ENCODE peak calls at places on chromosomes 11 and 22, in four cellular contexts. B, T, M and O are unnamed samples.

GRCh38 chr11:128757235-128757711 is 63.4 kb downstream of the FLI1 start:
- DNase-seq in B (peak), T (peak), M (peak), O (peak)

GRCh38 chr22:43796567-43796966 is 15.5 kb downstream of the EFCAB6 start:
- DNase-seq in B (no peak), T (peak), M (no peak), O (no peak)

GRCh38 chr22:45034821-45035220 is 25.0 kb upstream of the PHF21B start:
- DNase-seq in B (no peak), T (no peak), M (no peak), O (no peak)

GRCh38 chr11:23233075-23233474 is 372.8 kb upstream of the CCDC179 start:
- DNase-seq in B (no peak), T (peak), M (no peak), O (no peak)

GRCh38 chr11:120023120-120023519 is 114.8 kb downstream of the TRIM29 start:
- DNase-seq in B (no peak), T (no peak), M (no peak), O (no peak)

GRCh38 chr11:132373405-132374141 is 1003.2 kb downstream of the NTM start:
- DNase-seq in B (no peak), T (no peak), M (no peak), O (no peak)

GRCh38 chr11:128232588-128232987 is 354.8 kb downstream of the ETS1 start:
- DNase-seq in B (no peak), T (no peak), M (no peak), O (no peak)

GRCh38 chr11:61080526-61080925 is 21.8 kb upstream of the CD5 start:
- DNase-seq in B (peak), T (no peak), M (no peak), O (no peak)

GRCh38 chr11:94705419-94705818 is 62.7 kb upstream of the AMOTL1 start:
- DNase-seq in B (no peak), T (no peak), M (no peak), O (no peak)

GRCh38 chr22:19810381-19811141 is 44.1 kb downstream of the GNB1L start:
- DNase-seq in B (no peak), T (peak), M (no peak), O (no peak)

GRCh38 chr11:123707606-123708205 is 33.8 kb downstream of the ZNF202 start:
- DNase-seq in B (peak), T (peak), M (peak), O (no peak)

GRCh38 chr22:35971418-35972119 is 57.1 kb downstream of the RBFOX2 start:
- DNase-seq in B (no peak), T (peak), M (no peak), O (no peak)

GRCh38 chr11:32068134-32068533 is 22.7 kb upstream of the RCN1 start:
- DNase-seq in B (no peak), T (no peak), M (no peak), O (no peak)

GRCh38 chr11:108713076-108713790 is 48.4 kb downstream of the DDX10 start:
- DNase-seq in B (no peak), T (peak), M (no peak), O (no peak)

GRCh38 chr11:69259072-69259471 is 34.9 kb upstream of the MYEOV start:
- DNase-seq in B (no peak), T (no peak), M (no peak), O (no peak)

GRCh38 chr22:45584621-45585436 is 82.1 kb downstream of the FBLN1 start:
- DNase-seq in B (no peak), T (peak), M (no peak), O (no peak)

GRCh38 chr11:124123587-124123986 is 8.3 kb downstream of the VWA5A start:
- DNase-seq in B (no peak), T (no peak), M (no peak), O (no peak)

GRCh38 chr11:44382648-44383240 is 72.8 kb upstream of the ALX4 start:
- DNase-seq in B (no peak), T (no peak), M (no peak), O (no peak)

GRCh38 chr22:30004689-30005088 is 75.6 kb upstream of the HORMAD2 start:
- DNase-seq in B (no peak), T (no peak), M (no peak), O (no peak)

GRCh38 chr22:37483594-37484114 is 2.5 kb downstream of the MFNG start:
- DNase-seq in B (no peak), T (no peak), M (no peak), O (no peak)

GRCh38 chr11:45022294-45023064 is 71.8 kb upstream of the TP53I11 start:
- DNase-seq in B (no peak), T (peak), M (no peak), O (no peak)

GRCh38 chr11:62544521-62545436 is 1.8 kb downstream of the AHNAK start:
- DNase-seq in B (no peak), T (no peak), M (peak), O (no peak)

DNA sequence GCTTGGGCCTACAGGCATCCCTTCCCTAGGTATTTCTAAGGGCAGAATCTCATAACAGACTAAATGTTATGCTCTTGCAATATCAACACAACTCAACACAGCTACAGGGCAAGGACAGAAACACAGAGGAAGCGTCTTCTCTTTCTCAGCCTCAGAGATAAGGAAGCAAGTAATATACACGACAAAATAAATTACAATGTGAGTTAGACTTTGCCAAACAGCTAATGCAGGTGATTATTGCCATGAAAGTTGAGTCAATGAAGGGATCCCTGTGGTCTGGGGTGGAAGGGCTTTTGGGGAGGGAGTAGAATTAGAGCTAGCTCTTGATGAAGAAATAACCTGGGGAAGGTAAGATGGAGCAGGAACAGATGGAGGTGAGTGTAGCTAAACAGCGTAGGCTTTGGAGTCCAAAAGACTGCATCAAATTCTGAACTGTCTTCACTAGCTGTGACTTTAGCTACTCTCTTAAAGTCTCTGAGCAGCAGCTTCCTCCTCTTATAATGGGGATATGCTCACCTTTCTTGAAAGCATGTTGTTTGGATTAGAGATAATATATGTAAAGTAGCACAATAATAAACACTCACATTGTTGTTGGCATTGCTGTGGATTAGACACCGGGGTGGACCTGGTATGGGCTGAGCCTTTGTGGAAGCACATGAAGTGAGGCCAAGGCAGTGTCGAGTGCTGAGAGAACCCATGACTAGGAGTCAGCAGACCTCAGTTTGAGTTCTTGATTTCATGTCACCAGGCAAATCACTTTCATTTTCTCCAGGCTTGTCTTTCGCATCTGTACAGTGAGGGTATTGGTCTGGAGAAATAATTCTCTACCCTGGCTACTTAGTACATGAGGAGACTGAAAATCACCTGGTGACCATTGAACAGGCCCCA is 41.0 kb upstream of the AQP11 start:
- DNase-seq in B (no peak), T (no peak), M (no peak), O (no peak)
- TF ChIP-seq CTCF in B (no peak), T (no peak), M (no peak), O (no peak)

DNA sequence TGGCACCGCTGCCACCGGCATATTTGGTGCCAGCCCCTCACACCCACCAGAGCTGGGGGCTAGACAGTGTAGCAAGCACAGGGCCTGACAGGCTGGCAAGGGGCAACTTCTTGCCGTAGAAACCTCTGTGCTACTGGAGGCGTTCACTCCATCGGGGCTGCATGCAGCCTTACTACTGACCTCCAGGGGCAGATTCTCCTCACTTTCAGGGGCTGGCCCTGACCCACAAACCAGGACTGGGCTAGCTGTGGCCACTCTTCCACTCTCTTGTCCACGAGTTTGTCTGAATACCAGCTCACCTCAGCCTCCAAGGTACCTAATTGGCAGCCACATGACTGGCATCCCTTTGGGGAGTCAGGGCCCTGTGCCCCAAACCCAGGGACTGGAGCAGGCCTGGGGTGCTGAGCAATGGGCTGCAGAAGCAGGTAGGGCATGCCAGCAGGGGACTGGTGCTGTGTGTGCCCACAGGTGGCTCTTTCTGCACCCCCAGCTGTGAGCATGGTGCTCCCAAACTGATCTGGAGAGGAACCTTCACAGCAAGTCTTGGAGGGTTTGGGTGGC is 2.1 kb upstream of the LMO1 start:
- DNase-seq in B (no peak), T (no peak), M (no peak), O (no peak)
- TF ChIP-seq CTCF in B (no peak), T (no peak), M (no peak), O (no peak)

GRCh38 chr11:103987631-103988594 is 48.5 kb upstream of the DDI1 start:
- DNase-seq in B (no peak), T (peak), M (no peak), O (no peak)
- TF ChIP-seq CTCF in B (no peak), T (no peak), M (no peak), O (no peak)

GRCh38 chr11:454043-454442 is 4.0 kb downstream of the PTDSS2 start:
- DNase-seq in B (no peak), T (no peak), M (no peak), O (no peak)

GRCh38 chr11:451738-452137 is 1.7 kb downstream of the PTDSS2 start:
- DNase-seq in B (no peak), T (no peak), M (no peak), O (peak)

GRCh38 chr11:453564-453963 is 3.5 kb downstream of the PTDSS2 start:
- DNase-seq in B (no peak), T (no peak), M (no peak), O (no peak)

GRCh38 chr11:452203-452744 is 2.2 kb downstream of the PTDSS2 start:
- DNase-seq in B (no peak), T (no peak), M (no peak), O (peak)

GRCh38 chr11:452916-453527 is 2.9 kb downstream of the PTDSS2 start:
- DNase-seq in B (no peak), T (no peak), M (no peak), O (no peak)
- TF ChIP-seq CTCF in B (no peak), T (no peak), M (no peak), O (no peak)

DNA sequence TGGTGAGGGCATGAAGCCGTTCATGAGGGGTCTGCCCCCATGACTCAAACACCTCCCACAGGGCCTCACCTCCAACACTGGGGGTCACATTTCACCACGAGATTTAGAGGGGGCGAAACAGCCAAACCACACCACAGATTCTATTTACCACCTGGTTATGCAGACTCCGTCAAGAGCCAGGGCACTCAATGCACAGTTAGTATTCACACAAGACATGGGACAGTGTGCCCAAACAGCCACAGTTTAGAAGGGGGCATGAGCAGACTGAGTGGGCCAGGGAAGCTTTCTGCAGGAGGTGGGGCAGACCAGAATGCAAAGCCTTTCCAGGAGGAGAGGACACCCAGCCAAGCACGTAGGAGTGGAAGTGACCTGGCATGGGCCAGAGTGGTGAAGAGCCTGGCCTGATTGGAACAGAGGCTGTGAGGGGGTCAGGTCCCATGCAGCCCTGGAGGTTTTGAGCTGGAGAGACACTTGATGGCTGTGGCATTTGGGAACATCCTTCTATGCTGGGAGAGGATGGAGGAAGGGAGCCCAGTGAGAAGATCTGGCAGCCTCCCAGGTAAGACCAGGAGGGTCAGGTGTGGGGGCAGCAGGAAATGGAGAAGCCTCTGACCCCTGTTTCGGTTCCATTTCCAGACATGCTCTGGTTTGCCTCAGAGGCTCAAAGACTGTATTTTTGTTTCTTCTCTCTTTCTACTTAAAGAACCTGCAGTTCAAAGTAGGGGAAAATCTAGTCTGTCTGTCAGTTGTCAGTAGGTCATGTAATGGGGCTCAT is 199.1 kb upstream of the NCAM1 start:
- DNase-seq in B (no peak), T (no peak), M (no peak), O (peak)
- TF ChIP-seq CTCF in B (no peak), T (no peak), M (no peak), O (no peak)

DNA sequence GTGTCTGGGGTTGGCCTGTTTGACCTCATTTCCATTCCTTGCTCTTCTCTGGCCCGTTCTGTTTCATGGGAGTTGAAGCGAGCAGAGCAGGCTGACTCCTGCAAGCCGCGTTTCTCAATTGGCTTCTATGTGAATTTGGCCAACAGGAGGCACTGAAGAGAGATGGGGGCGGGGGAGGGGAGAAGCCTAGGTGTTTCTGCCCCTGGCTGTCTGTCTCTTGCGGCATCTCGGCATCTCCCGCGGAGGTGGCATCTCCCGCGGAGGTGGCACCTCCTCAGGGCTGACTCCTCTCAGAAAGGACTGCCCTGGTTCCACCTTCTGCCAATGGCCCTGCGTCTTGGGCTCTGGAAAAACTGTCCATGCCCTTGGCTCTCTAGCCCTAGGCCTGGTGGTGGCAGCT is 125.6 kb upstream of the CSNK2A3 start:
- DNase-seq in B (no peak), T (no peak), M (no peak), O (no peak)
- TF ChIP-seq CTCF in B (no peak), T (no peak), M (no peak), O (no peak)

DNA sequence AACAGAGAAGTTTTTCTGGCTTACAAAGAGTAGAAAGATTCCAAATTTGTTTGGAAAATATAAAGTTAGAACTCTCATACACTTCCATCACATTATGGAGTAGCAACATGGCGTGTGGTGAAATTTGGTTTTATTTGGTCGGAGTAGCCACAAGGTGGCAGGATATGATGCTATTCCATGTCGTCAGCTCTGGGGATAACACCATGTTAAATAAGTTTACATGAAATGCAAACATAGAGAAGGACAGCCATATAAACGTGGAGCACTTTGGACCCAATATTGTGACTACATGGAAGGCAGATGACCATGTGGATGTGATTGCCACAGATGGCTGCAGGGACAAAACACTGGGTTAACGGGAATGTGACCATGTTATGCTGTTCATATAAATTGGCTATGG is 21.1 kb downstream of the OR5M11 start:
- DNase-seq in B (no peak), T (no peak), M (peak), O (no peak)
- TF ChIP-seq CTCF in B (no peak), T (no peak), M (peak), O (no peak)

DNA sequence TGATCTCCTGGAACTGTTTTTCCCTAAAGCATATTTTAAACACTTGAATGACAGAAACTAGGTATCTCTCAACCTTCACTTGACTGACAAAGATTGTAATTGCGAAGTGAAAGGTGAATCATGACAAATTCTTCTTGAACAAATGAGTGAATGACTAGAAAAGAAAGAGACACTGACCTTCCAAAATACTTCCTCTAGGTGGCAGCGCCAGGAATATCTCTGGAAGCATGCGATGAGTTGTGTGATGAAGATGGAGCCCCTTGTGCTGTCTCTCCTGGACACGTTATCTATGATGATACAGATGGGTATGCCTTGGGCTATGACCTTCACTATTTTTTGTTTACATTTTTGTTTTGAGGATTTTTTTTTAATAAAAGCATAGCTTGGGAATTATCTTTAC is 7.0 kb upstream of the CASP12 start:
- DNase-seq in B (no peak), T (no peak), M (no peak), O (no peak)
- TF ChIP-seq CTCF in B (no peak), T (no peak), M (no peak), O (no peak)

GRCh38 chr22:50060441-50061140 is 2.5 kb upstream of the TTLL8 start:
- DNase-seq in B (no peak), T (no peak), M (no peak), O (no peak)
- TF ChIP-seq CTCF in B (no peak), T (no peak), M (no peak), O (no peak)